ENCODE peak calls at places on chromosomes 1 and 21, in five cellular contexts. K is A549; H is left lung; S is breast epithelium; Y is CD4-positive, alpha-beta memory T cell. C is an unnamed sample.

GRCh38 chr1:11355594-11356467 is 82.8 kb downstream of the UBIAD1 start:
- DNase-seq in H (no peak), K (no peak), S (no peak), Y (no peak), C (no peak)

GRCh38 chr1:36884801-36885200 is 149.5 kb downstream of the GRIK3 start:
- DNase-seq in H (no peak), K (no peak), Y (no peak), S (no peak), C (no peak)

GRCh38 chr1:98669355-98670296 is 8.1 kb downstream of the SNX7 start:
- DNase-seq in S (no peak), K (no peak), H (no peak), Y (no peak), C (no peak)

GRCh38 chr1:4161271-4162006 is 261.4 kb upstream of the C1orf174 start:
- DNase-seq in S (no peak), K (no peak), Y (no peak), H (no peak), C (no peak)

GRCh38 chr1:212754715-212755114 is 36.9 kb downstream of the NSL1 start:
- DNase-seq in H (no peak), K (no peak), S (no peak), Y (no peak), C (no peak)

GRCh38 chr1:169090308-169090899 is 16.1 kb upstream of the ATP1B1 start:
- DNase-seq in Y (no peak), S (no peak), K (no peak), H (no peak), C (no peak)

GRCh38 chr1:97826820-97827219 is 94.0 kb downstream of the DPYD start:
- DNase-seq in K (no peak), Y (no peak), H (no peak), S (no peak), C (no peak)

GRCh38 chr1:110174961-110175360 is 24.7 kb downstream of the SLC6A17 start:
- DNase-seq in K (no peak), Y (no peak), S (no peak), H (no peak), C (no peak)

GRCh38 chr21:34202553-34203332 is 129.4 kb downstream of the MRPS6 start:
- DNase-seq in S (no peak), Y (no peak), H (peak), K (peak), C (no peak)

GRCh38 chr1:245715970-245716369 is 561.2 kb downstream of the KIF26B start:
- DNase-seq in K (peak), H (no peak), S (no peak), Y (no peak), C (no peak)

GRCh38 chr21:28160378-28160777 is 832.3 kb downstream of the LTN1 start:
- DNase-seq in S (no peak), K (no peak), H (no peak), Y (no peak), C (no peak)

GRCh38 chr21:28794341-28794970 is 198.2 kb downstream of the LTN1 start:
- DNase-seq in H (no peak), K (no peak), S (no peak), Y (no peak), C (no peak)

GRCh38 chr1:5993553-5994510 is 1.6 kb upstream of the NPHP4 start:
- DNase-seq in H (peak), Y (no peak), S (no peak), K (no peak), C (no peak)

GRCh38 chr21:15009964-15010363 is 54.8 kb downstream of the NRIP1 start:
- DNase-seq in K (no peak), H (no peak), Y (no peak), S (no peak), C (no peak)

GRCh38 chr1:10211805-10212405 is 1.5 kb downstream of the KIF1B start:
- DNase-seq in S (no peak), H (no peak), K (peak), Y (no peak), C (no peak)

GRCh38 chr1:209405183-209405823 is 178.2 kb upstream of the CAMK1G start:
- DNase-seq in H (no peak), S (no peak), K (no peak), Y (no peak), C (no peak)

GRCh38 chr1:165862448-165862847 is 35.0 kb downstream of the UCK2 start:
- DNase-seq in S (no peak), K (no peak), H (no peak), Y (no peak), C (no peak)

GRCh38 chr21:15094706-15095105 is 29.9 kb upstream of the NRIP1 start:
- DNase-seq in K (no peak), Y (no peak), S (no peak), H (no peak), C (no peak)

GRCh38 chr1:12528021-12528852 is 89.8 kb downstream of the DHRS3 start:
- DNase-seq in H (peak), K (peak), S (peak), Y (no peak), C (no peak)

GRCh38 chr1:74162333-74162732 is 35.6 kb downstream of the LRRIQ3 start:
- DNase-seq in H (no peak), S (no peak), Y (no peak), K (no peak), C (no peak)
- H3K27ac ChIP-seq in H (no peak), S (no peak), Y (no peak), K (no peak), C (no peak)

GRCh38 chr1:77673716-77674355 is 8.6 kb downstream of the ZZZ3 start:
- DNase-seq in S (no peak), K (no peak), H (no peak), Y (no peak), C (no peak)

GRCh38 chr1:77671836-77672235 is 10.6 kb downstream of the ZZZ3 start:
- DNase-seq in S (no peak), Y (no peak), K (no peak), H (no peak), C (no peak)

GRCh38 chr1:77673030-77673429 is 9.4 kb downstream of the ZZZ3 start:
- DNase-seq in K (no peak), S (no peak), Y (no peak), H (no peak), C (no peak)

GRCh38 chr1:77670330-77670729 is 12.1 kb downstream of the ZZZ3 start:
- DNase-seq in S (no peak), Y (no peak), H (no peak), K (no peak), C (no peak)

DNA sequence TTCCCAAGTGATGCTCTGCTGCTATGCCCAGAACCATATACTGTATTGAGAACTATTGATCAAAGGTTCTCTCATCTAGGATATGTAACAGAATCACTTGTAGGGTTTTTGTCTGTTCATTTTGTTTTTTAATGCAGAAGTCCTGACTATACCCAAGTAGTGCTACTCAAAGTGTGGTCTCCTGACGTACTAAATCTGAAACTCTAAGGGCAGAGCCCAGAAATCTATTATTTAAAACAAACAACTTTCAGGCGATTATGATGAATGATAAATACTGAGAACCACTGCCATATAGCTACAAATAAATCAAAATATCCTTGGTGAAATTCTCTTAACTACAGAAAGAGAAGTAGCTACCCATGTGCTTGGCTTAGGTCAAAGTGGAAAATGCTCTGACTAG is 10.1 kb downstream of the ZZZ3 start:
- DNase-seq in K (no peak), S (no peak), H (no peak), Y (no peak), C (no peak)
- H3K27ac ChIP-seq in K (peak), S (no peak), H (no peak), Y (no peak), C (no peak)

GRCh38 chr1:60869264-60869663 is 213.1 kb upstream of the NFIA start:
- DNase-seq in H (no peak), Y (no peak), K (no peak), S (no peak), C (no peak)

GRCh38 chr1:60870269-60870668 is 212.1 kb upstream of the NFIA start:
- DNase-seq in K (no peak), Y (no peak), H (no peak), S (no peak), C (no peak)

GRCh38 chr1:60866251-60866650 is 216.1 kb upstream of the NFIA start:
- DNase-seq in Y (no peak), H (no peak), K (no peak), S (no peak), C (no peak)

GRCh38 chr1:60866884-60867648 is 215.3 kb upstream of the NFIA start:
- DNase-seq in S (no peak), K (peak), H (no peak), Y (no peak), C (no peak)

DNA sequence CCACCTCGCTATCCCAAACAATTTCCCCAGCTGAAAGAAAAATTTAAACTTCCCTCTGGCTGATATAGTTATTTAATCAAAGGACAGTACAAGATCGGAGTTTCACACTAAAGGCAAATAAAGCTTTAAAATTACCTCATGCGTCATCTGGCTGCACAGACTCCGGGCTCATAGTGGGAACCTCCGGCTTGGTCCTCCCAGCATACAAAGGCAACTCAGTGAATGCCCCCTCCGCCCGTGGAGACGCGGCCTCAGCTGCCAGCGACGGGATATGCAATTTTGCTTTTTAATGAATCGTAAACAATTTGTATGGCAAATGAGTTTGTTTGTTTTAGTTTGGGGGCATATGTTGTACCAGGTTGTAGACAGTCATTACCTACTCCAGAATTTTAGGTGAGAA is 214.6 kb upstream of the NFIA start:
- DNase-seq in Y (no peak), S (no peak), H (no peak), K (no peak), C (no peak)
- H3K27ac ChIP-seq in Y (no peak), S (no peak), H (no peak), K (no peak), C (no peak)

GRCh38 chr1:234777850-234778214 is 167.9 kb upstream of the IRF2BP2 start:
- DNase-seq in Y (no peak), H (no peak), K (no peak), S (no peak), C (no peak)

GRCh38 chr1:234780531-234781162 is 170.7 kb upstream of the IRF2BP2 start:
- DNase-seq in H (peak), K (no peak), Y (no peak), S (no peak), C (no peak)

GRCh38 chr1:234780112-234780511 is 170.1 kb upstream of the IRF2BP2 start:
- DNase-seq in K (no peak), H (no peak), Y (no peak), S (no peak), C (no peak)

GRCh38 chr1:234778215-234779159 is 168.5 kb upstream of the IRF2BP2 start:
- DNase-seq in K (no peak), Y (no peak), H (peak), S (no peak), C (no peak)

GRCh38 chr1:234779160-234779538 is 169.2 kb upstream of the IRF2BP2 start:
- DNase-seq in S (no peak), K (no peak), H (no peak), Y (no peak), C (no peak)
- H3K27ac ChIP-seq in S (no peak), K (no peak), H (no peak), Y (no peak), C (no peak)

DNA sequence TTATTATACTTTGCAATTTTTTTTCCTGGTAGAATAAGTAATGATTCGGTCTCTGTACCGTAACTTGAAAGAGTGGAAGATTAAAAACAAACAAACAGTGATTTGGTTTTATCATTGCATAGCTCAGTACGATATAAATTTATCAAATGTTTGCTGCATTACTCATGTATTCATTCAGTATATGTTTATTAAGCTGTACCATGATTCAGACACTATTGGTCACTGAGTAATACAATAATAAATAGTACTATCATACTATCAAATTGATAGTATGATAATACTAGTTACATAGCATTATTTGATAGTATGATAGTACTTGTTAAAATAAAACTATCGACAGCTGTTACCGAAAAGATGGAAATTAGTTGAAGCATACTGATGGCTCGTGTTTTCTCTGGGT is 12.1 kb downstream of the CENPF start:
- DNase-seq in Y (no peak), K (no peak), H (no peak), S (no peak), C (no peak)
- H3K27ac ChIP-seq in Y (no peak), K (no peak), H (no peak), S (no peak), C (no peak)